ENCODE peak calls at places on chromosomes 4 and X, in six cellular contexts. E is effector CD4-positive, alpha-beta T cell; K is HTR-8/SVneo; Q is ureter; T is activated gamma-delta T cell treated with Interleukin-2 at 50 U/mL for 16 hours; X is ovary. G is an unnamed sample.

GRCh38 chr4:130099159-130099558 is 1003.2 kb downstream of the C4orf33 start:
- DNase-seq in E (no peak), K (no peak), Q (no peak), T (no peak), X (no peak), G (no peak)

GRCh38 chrX:29530520-29530919 is 684.8 kb upstream of the MAGEB2 start:
- DNase-seq in E (no peak), K (peak), Q (no peak), T (no peak), X (no peak), G (no peak)

GRCh38 chr4:186726440-186727148 is 2.9 kb upstream of the FAT1 start:
- DNase-seq in E (no peak), K (peak), Q (peak), T (no peak), X (peak), G (peak)

GRCh38 chr4:183857040-183857439 is 48.1 kb upstream of the STOX2 start:
- DNase-seq in E (no peak), K (no peak), Q (no peak), T (no peak), X (no peak), G (no peak)

GRCh38 chrX:68989865-68990606 is 161.2 kb downstream of the EFNB1 start:
- DNase-seq in E (no peak), K (no peak), Q (no peak), T (no peak), X (peak), G (no peak)

GRCh38 chrX:40006025-40007017 is 91.4 kb downstream of the BCOR start:
- DNase-seq in E (no peak), K (no peak), Q (no peak), T (no peak), X (peak), G (no peak)

GRCh38 chr4:8644461-8644891 is 51.9 kb downstream of the CPZ start:
- DNase-seq in E (no peak), K (no peak), Q (peak), T (no peak), X (peak), G (no peak)

GRCh38 chr4:122879001-122879400 is 43.4 kb downstream of the NUDT6 start:
- DNase-seq in E (no peak), K (no peak), Q (no peak), T (no peak), X (no peak), G (no peak)

GRCh38 chr4:152635876-152636275 is 43.9 kb downstream of the TMEM154 start:
- DNase-seq in E (no peak), K (no peak), Q (no peak), T (no peak), X (no peak), G (no peak)

GRCh38 chr4:2135083-2135482 is 76.0 kb downstream of the NAT8L start:
- DNase-seq in E (no peak), K (peak), Q (no peak), T (peak), X (no peak), G (no peak)

GRCh38 chr4:13642163-13642562 is 14.6 kb upstream of the BOD1L1 start:
- DNase-seq in E (no peak), K (no peak), Q (no peak), T (no peak), X (no peak), G (no peak)

GRCh38 chr4:6421397-6421796 is 51.0 kb downstream of the PPP2R2C start:
- DNase-seq in E (no peak), K (no peak), Q (no peak), T (no peak), X (no peak), G (no peak)

GRCh38 chr4:38601244-38601915 is 62.6 kb upstream of the KLF3 start:
- DNase-seq in E (no peak), K (peak), Q (no peak), T (no peak), X (no peak), G (no peak)

GRCh38 chrX:118627084-118627758 is 100.2 kb upstream of the IL13RA1 start:
- DNase-seq in E (no peak), K (no peak), Q (no peak), T (no peak), X (no peak), G (no peak)

GRCh38 chrX:25597561-25597960 is 540.6 kb upstream of the MAGEB18 start:
- DNase-seq in E (no peak), K (no peak), Q (no peak), T (no peak), X (no peak), G (no peak)

GRCh38 chr4:10619220-10619619 is 65.3 kb downstream of the CLNK start:
- DNase-seq in E (no peak), K (no peak), Q (peak), T (no peak), X (no peak), G (peak)

GRCh38 chr4:6941796-6942195 is 32.2 kb downstream of the TBC1D14 start:
- DNase-seq in E (no peak), K (no peak), Q (no peak), T (no peak), X (no peak), G (no peak)

GRCh38 chr4:17232575-17233253 is 279.2 kb downstream of the QDPR start:
- DNase-seq in E (no peak), K (no peak), Q (peak), T (no peak), X (peak), G (no peak)

GRCh38 chr4:75705198-75705712 is 19.1 kb upstream of the USO1 start:
- DNase-seq in E (no peak), K (no peak), Q (no peak), T (no peak), X (no peak), G (no peak)

GRCh38 chrX:44175455-44175854 is 168.0 kb downstream of the EFHC2 start:
- DNase-seq in E (no peak), K (no peak), Q (no peak), T (no peak), X (no peak), G (no peak)

GRCh38 chr4:5878359-5878758 is 14.5 kb downstream of the CRMP1 start:
- DNase-seq in E (no peak), K (no peak), Q (no peak), T (no peak), X (no peak), G (no peak)

GRCh38 chrX:101658661-101659477 is 781 bp downstream of the ARMCX2 start:
- DNase-seq in E (peak), K (no peak), Q (peak), T (peak), X (peak), G (peak)

GRCh38 chrX:133649659-133650058 is 234.4 kb upstream of the GPC4 start:
- DNase-seq in E (no peak), K (no peak), Q (no peak), T (no peak), X (no peak), G (no peak)

GRCh38 chrX:30957753-30958152 is 68.7 kb upstream of the TAB3 start:
- DNase-seq in E (no peak), K (peak), Q (no peak), T (no peak), X (no peak), G (peak)

GRCh38 chr4:26826721-26827120 is 33.9 kb upstream of the STIM2 start:
- DNase-seq in E (no peak), K (no peak), Q (no peak), T (no peak), X (peak), G (no peak)

GRCh38 chr4:157220026-157220881 is at the start of gene GRIA2:
- DNase-seq in E (no peak), K (peak), Q (no peak), T (no peak), X (peak), G (peak)

GRCh38 chr4:14188214-14188613 is 560.7 kb upstream of the BOD1L1 start:
- DNase-seq in E (no peak), K (no peak), Q (no peak), T (no peak), X (no peak), G (no peak)

GRCh38 chrX:13473666-13474516 is 95.5 kb upstream of the EGFL6 start:
- DNase-seq in E (no peak), K (no peak), Q (no peak), T (peak), X (no peak), G (no peak)